ENCODE peak calls at places on chromosomes 13 and 19, in eight cellular contexts. Y, K, M, D, E, C, T and B are unnamed samples.

GRCh38 chr13:107121793-107122192 is 553.9 kb upstream of the ARGLU1 start:
- DNase-seq in K (no peak), C (no peak), M (no peak), Y (no peak), D (no peak), T (no peak), E (no peak), B (no peak)

GRCh38 chr13:30565658-30566057 is 52.1 kb upstream of the USPL1 start:
- DNase-seq in E (no peak), D (no peak), K (no peak), T (no peak), M (no peak), C (no peak), Y (no peak), B (no peak)

GRCh38 chr19:40610396-40611064 is 9.4 kb downstream of the LTBP4 start:
- DNase-seq in M (no peak), E (no peak), K (no peak), Y (no peak), D (no peak), T (peak), C (no peak), B (peak)

GRCh38 chr19:34186205-34186604 is 13.9 kb downstream of the LSM14A start:
- DNase-seq in M (no peak), E (no peak), C (no peak), Y (no peak), D (no peak), K (no peak), T (no peak), B (no peak)

GRCh38 chr19:11100064-11100463 is 10.8 kb downstream of the LDLR start:
- DNase-seq in K (no peak), D (no peak), M (no peak), Y (no peak), T (no peak), E (no peak), C (no peak), B (no peak)

GRCh38 chr19:8629184-8629583 is 1.2 kb upstream of the NFILZ start:
- DNase-seq in Y (no peak), D (no peak), E (no peak), M (no peak), T (no peak), C (no peak), K (no peak), B (no peak)

GRCh38 chr19:19628499-19629134 is 597 bp upstream of the LPAR2 start:
- DNase-seq in K (no peak), C (no peak), T (peak), Y (no peak), M (no peak), E (no peak), D (no peak), B (no peak)

GRCh38 chr19:44552324-44552723 is 22.8 kb upstream of the CEACAM20 start:
- DNase-seq in M (peak), Y (peak), T (no peak), E (no peak), D (no peak), C (no peak), K (peak), B (no peak)

GRCh38 chr19:1884291-1884718 is 991 bp downstream of the ABHD17A start:
- DNase-seq in D (no peak), E (no peak), C (no peak), K (no peak), M (no peak), T (no peak), Y (no peak), B (no peak)

GRCh38 chr13:67217914-67218313 is 12.2 kb downstream of the PCDH9 start:
- DNase-seq in T (no peak), M (no peak), D (no peak), K (no peak), Y (no peak), C (no peak), E (no peak), B (no peak)

GRCh38 chr19:5624154-5624663 is 1.3 kb downstream of the SAFB start:
- DNase-seq in C (no peak), K (peak), D (no peak), T (peak), E (no peak), Y (no peak), M (peak), B (peak)

GRCh38 chr13:34654682-34655081 is 287.4 kb upstream of the NBEA start:
- DNase-seq in M (no peak), D (no peak), Y (no peak), T (no peak), C (no peak), K (no peak), E (no peak), B (no peak)

GRCh38 chr13:51249767-51250741 is 27.9 kb downstream of the FAM124A start:
- DNase-seq in Y (no peak), T (no peak), M (no peak), C (no peak), E (no peak), K (no peak), D (no peak), B (no peak)

GRCh38 chr19:3098141-3098514 is 4.0 kb downstream of the GNA11 start:
- DNase-seq in C (no peak), E (no peak), M (no peak), Y (no peak), T (peak), K (no peak), D (no peak), B (peak)